ENCODE peak calls at places on chromosomes 7 and 10, in seven cellular contexts. J is tibial nerve, E is prostate gland, Y is upper lobe of left lung, N is A549, G is uterus, I is transverse colon. A is an unnamed sample. For H3K9me3, the result is how much of the 10 kb centered on the place peaks cover.

GRCh38 chr10:75101416-75102251 is 9.8 kb upstream of the SAMD8 start:
- DNase-seq in J (no peak), E (no peak), Y (no peak), N (no peak), G (no peak), I (no peak), A (peak)

GRCh38 chr10:97089209-97089865 is 96.4 kb downstream of the SLIT1 start:
- DNase-seq in J (no peak), E (no peak), Y (peak), N (no peak), G (no peak), I (no peak), A (no peak)

GRCh38 chr7:6250364-6250833 is 22.0 kb downstream of the CYTH3 start:
- DNase-seq in J (no peak), E (no peak), Y (no peak), N (no peak), G (no peak), I (no peak), A (no peak)

GRCh38 chr7:150996289-150997074 is 5.7 kb downstream of the NOS3 start:
- DNase-seq in J (no peak), E (no peak), Y (no peak), N (no peak), G (no peak), I (no peak), A (no peak)

GRCh38 chr7:151404216-151405011 is 5.4 kb downstream of the WDR86 start:
- DNase-seq in J (peak), E (no peak), Y (peak), N (peak), G (peak), I (peak), A (no peak)

GRCh38 chr10:62384057-62384446 is 9.9 kb downstream of the ZNF365 start:
- DNase-seq in J (no peak), E (no peak), Y (no peak), N (peak), G (no peak), I (no peak), A (no peak)

GRCh38 chr7:102236592-102237287 is 49.9 kb upstream of the SH2B2 start:
- DNase-seq in J (peak), E (peak), Y (peak), N (peak), G (peak), I (peak), A (peak)

GRCh38 chr7:140738280-140738679 is 41.8 kb downstream of the NDUFB2 start:
- DNase-seq in J (no peak), E (no peak), Y (no peak), N (no peak), G (no peak), I (no peak), A (no peak)

GRCh38 chr7:120944826-120945562 is 5.6 kb upstream of the ING3 start:
- DNase-seq in J (no peak), E (peak), Y (no peak), N (no peak), G (no peak), I (no peak), A (no peak)

GRCh38 chr10:123515661-123516060 is 150.5 kb upstream of the GPR26 start:
- DNase-seq in J (no peak), E (no peak), Y (no peak), N (no peak), G (no peak), I (no peak), A (no peak)

GRCh38 chr10:88092975-88093374 is 229.6 kb downstream of the PTEN start:
- DNase-seq in J (no peak), E (no peak), Y (no peak), N (no peak), G (no peak), I (no peak), A (no peak)

GRCh38 chr10:91006752-91007346 is 86.0 kb upstream of the ANKRD1 start:
- DNase-seq in J (no peak), E (no peak), Y (no peak), N (no peak), G (no peak), I (no peak), A (no peak)

GRCh38 chr7:100892364-100893317 is 3.0 kb downstream of the ACHE start:
- DNase-seq in J (no peak), E (no peak), Y (peak), N (no peak), G (no peak), I (no peak), A (no peak)

GRCh38 chr10:72563327-72563932 is 62.4 kb downstream of the MICU1 start:
- DNase-seq in J (no peak), E (no peak), Y (no peak), N (no peak), G (no peak), I (no peak), A (no peak)

GRCh38 chr10:104323085-104323484 is 15.2 kb downstream of the ITPRIP start:
- DNase-seq in J (peak), E (no peak), Y (no peak), N (no peak), G (no peak), I (no peak), A (no peak)

GRCh38 chr10:98956576-98957260 is 278.9 kb downstream of the HPSE2 start:
- DNase-seq in J (no peak), E (no peak), Y (no peak), N (no peak), G (no peak), I (no peak), A (no peak)

GRCh38 chr10:85936180-85936579 is 430.4 kb downstream of the GRID1 start:
- DNase-seq in J (no peak), E (no peak), Y (no peak), N (no peak), G (no peak), I (no peak), A (no peak)

GRCh38 chr7:140212100-140212881 is 35.5 kb upstream of the KDM7A start:
- DNase-seq in J (no peak), E (no peak), Y (no peak), N (no peak), G (no peak), I (peak), A (no peak)

GRCh38 chr10:77245953-77246352 is 391.7 kb downstream of the KCNMA1 start:
- DNase-seq in J (no peak), E (no peak), Y (no peak), N (no peak), G (peak), I (no peak), A (no peak)

GRCh38 chr10:119542990-119543813 is 683 bp upstream of the RGS10 start:
- DNase-seq in J (peak), E (peak), Y (peak), N (peak), G (peak), I (peak), A (no peak)

GRCh38 chr10:29845166-29845565 is 210.4 kb upstream of the SVIL start:
- DNase-seq in J (no peak), E (no peak), Y (no peak), N (no peak), G (no peak), I (no peak), A (no peak)

GRCh38 chr10:29839826-29840515 is 205.2 kb upstream of the SVIL start:
- DNase-seq in J (no peak), E (peak), Y (no peak), N (no peak), G (no peak), I (no peak), A (no peak)

GRCh38 chr10:29843143-29843542 is 208.4 kb upstream of the SVIL start:
- DNase-seq in J (no peak), E (no peak), Y (no peak), N (no peak), G (no peak), I (no peak), A (peak)

GRCh38 chr10:29840516-29841276 is 205.9 kb upstream of the SVIL start:
- DNase-seq in J (no peak), E (peak), Y (no peak), N (no peak), G (no peak), I (no peak), A (no peak)

DNA sequence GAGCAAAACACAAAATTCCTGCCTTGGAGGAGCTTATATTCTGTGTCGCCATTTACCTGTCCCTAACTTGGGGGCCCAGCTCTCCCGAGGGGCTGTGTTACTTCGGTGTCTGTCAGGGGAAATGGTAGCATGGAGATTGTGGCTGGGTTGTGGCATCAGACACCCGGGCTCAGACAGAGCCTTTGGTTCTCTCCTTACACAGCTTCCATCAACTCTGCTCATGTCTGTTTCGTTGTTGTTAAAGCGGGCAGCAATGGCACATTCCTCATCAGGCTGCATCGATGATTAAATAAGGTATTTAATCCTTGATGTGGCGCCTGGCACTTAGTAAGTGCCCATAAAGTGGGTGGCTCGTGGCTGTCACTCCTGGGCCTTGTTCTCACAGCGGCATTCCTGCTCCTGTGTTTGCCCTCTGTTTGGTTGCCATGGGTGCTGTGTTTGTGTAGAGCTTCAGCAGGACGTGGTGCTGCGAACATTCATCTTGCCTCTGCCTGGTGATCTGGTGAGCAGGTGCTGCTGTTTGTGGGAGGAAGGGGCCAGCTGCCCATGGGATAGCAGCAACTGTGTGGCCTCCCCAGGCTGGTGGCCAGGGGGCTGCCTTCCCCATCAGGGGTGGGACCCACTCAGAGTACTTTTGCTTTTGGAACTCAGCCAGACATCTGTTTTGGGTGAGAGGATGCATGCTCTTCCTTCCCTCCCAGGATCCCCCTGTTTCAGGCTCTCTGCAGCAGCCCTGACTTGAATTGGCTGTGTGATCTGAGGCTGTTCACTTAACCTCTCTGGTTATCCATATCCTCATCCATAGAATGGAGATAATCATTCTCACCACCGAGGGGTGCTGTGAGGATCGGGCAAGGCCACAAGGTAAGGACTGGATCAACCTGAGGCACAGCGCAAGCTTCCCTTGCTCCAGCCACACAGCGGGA is 207.2 kb upstream of the SVIL start:
- DNase-seq in J (no peak), E (peak), Y (peak), N (peak), G (peak), I (peak), A (peak)
- TF ChIP-seq POLR2A in J (no peak), E (no peak), Y (no peak), N (no peak), G (no peak), I (no peak), A (no peak)

DNA sequence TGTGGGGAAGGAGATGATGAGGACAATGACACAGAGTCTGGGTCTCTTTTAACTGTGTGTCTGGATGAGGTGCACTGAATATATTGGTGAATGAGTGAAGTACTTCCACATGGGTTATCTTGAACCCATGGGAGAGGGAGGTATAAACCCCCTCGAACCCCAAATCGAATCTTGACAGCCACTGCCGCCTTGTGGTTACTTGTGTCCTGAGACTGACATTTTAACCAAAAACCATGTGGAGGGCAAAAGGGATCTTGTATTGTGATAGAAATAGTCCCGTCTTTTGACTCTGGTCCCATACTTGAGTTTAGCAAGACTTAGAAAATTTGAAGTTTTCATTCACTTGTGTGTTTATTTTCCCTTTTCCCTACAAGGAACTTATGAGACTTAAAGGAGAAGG is 283.3 kb downstream of the PHTF2 start:
- DNase-seq in J (no peak), E (no peak), Y (no peak), N (no peak), G (no peak), I (no peak), A (no peak)
- TF ChIP-seq CTCF in J (no peak), E (no peak), Y (no peak), N (no peak), G (no peak), I (no peak), A (no peak)

GRCh38 chr10:10311966-10312365 is 705.7 kb upstream of the CELF2 start:
- DNase-seq in J (no peak), E (no peak), Y (no peak), N (no peak), G (no peak), I (no peak), A (no peak)
- H3K9me3 ChIP-seq in J (under half), E (under half), Y (under half), N (under half), G (under half), I (under half), A (under half)

DNA sequence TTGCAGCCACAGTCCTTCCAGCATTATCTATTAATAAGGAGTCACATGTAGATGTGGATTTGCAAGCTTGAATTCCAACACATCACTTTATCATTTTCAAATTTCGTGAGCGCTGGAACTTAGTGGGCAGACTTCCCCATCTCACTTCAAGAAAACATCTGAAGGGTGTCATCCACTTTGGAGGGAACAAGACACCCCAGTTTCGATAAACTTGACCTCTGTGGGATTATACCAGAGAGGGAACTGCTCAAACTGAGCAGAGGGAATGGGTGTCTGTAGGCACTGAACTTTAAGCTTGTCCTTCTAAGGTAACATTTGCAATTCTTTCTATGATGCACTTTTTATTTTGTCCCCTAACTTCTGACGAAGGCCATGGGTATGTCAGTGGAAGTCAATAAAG is 27.5 kb downstream of the ADRB1 start:
- DNase-seq in J (no peak), E (no peak), Y (no peak), N (no peak), G (no peak), I (no peak), A (no peak)
- TF ChIP-seq POLR2A in J (no peak), E (no peak), Y (no peak), N (no peak), G (no peak), I (no peak), A (no peak)

DNA sequence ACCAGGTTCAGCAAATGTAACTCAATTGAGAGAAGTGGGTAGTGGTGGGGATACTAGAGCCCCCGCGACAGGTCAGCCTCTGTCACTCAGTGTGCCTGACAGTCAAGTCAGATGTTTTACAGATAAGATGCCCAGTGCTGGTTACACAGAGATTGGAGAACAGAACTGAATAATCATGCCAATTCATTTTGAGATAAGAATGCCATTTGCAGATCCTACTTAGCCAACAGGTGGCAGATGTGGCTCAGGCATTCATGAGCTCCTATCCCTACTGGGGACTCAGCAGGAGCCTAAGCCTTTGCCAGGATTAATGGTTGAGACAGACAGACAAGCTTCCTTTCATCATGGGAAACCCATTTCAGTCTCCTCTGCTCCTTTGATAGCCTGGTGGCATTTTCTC is 137.8 kb downstream of the MAPK8 start:
- DNase-seq in J (no peak), E (no peak), Y (no peak), N (peak), G (no peak), I (no peak), A (no peak)
- TF ChIP-seq CTCF in J (no peak), E (no peak), Y (no peak), N (peak), G (no peak), I (no peak), A (no peak)

GRCh38 chr7:96685755-96686154 is 23.9 kb downstream of the SEM1 start:
- DNase-seq in J (no peak), E (no peak), Y (no peak), N (no peak), G (no peak), I (no peak), A (no peak)
- H3K9me3 ChIP-seq in J (under half), E (under half), Y (under half), N (under half), G (under half), I (under half), A (under half)

GRCh38 chr7:83701744-83702143 is 52.8 kb upstream of the SEMA3E start:
- DNase-seq in J (no peak), E (no peak), Y (no peak), N (no peak), G (no peak), I (no peak), A (no peak)
- TF ChIP-seq POLR2A in J (no peak), E (no peak), Y (no peak), N (no peak), G (no peak), I (no peak), A (no peak)

DNA sequence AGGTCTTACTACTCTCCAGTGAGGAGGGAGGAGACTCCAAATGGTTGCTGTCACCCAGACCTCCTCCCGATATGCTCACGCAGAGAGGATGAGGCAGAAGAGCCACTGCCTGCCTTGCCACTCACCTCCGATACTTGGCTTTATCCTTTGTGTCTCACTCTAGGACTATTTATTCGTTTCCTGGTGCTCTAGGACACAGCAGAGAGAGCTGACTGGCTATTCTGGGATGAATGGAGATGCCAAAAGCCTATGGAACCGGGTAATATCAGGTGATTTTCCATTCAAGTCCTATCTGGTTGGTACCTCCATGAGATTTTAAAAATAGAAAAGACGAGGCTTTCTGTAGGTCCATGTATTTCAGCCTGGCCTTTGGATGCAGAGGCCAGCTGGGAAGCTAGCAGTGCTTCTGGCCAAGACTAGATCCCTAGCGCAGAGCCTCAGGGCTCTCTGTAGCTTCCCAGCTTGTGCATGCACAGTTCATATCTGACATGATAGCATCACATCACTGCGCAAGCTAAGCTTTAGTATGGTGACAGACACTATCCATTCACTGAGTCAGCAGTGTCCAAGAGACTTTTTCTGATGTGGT is 239.0 kb upstream of the ANKRD30A start:
- DNase-seq in J (no peak), E (no peak), Y (no peak), N (no peak), G (no peak), I (no peak), A (no peak)
- TF ChIP-seq CTCF in J (no peak), E (no peak), Y (no peak), N (no peak), G (no peak), I (no peak), A (no peak)

A was measured in gastrocnemius medialis.